ENCODE peak calls at places on chromosomes 6 and 20, in six cellular contexts. Y is BJ, R is NCI-H1417, E is neural progenitor cell, Q is A549, A is left cardiac atrium. Z is an unnamed sample.

GRCh38 chr6:20302702-20303251 is 90.5 kb upstream of the MBOAT1 start:
- DNase-seq in Y (no peak), R (no peak), E (no peak), Q (no peak), A (no peak), Z (no peak)

GRCh38 chr6:90184334-90185298 is 112.0 kb downstream of the BACH2 start:
- DNase-seq in Y (no peak), R (no peak), E (no peak), Q (no peak), A (no peak), Z (no peak)

GRCh38 chr6:26553264-26553738 is 15.1 kb downstream of the HMGN4 start:
- DNase-seq in Y (no peak), R (peak), E (peak), Q (peak), A (peak), Z (peak)

GRCh38 chr20:41392871-41393704 is 26.5 kb upstream of the EMILIN3 start:
- DNase-seq in Y (no peak), R (no peak), E (no peak), Q (no peak), A (peak), Z (peak)

GRCh38 chr20:49216991-49217578 is 2.1 kb upstream of the DDX27 start:
- DNase-seq in Y (peak), R (peak), E (peak), Q (peak), A (peak), Z (peak)

GRCh38 chr6:34276881-34277762 is 28.3 kb upstream of the SMIM29 start:
- DNase-seq in Y (no peak), R (no peak), E (no peak), Q (no peak), A (no peak), Z (no peak)

GRCh38 chr6:20751293-20751946 is 217.2 kb downstream of the CDKAL1 start:
- DNase-seq in Y (peak), R (no peak), E (no peak), Q (no peak), A (no peak), Z (no peak)

GRCh38 chr20:64137598-64138031 is 26.6 kb upstream of the MYT1 start:
- DNase-seq in Y (no peak), R (no peak), E (no peak), Q (no peak), A (no peak), Z (no peak)

GRCh38 chr20:45905505-45906079 is 6.4 kb downstream of the PLTP start:
- DNase-seq in Y (no peak), R (no peak), E (no peak), Q (peak), A (no peak), Z (no peak)

GRCh38 chr20:49846206-49846807 is 33.7 kb downstream of the SLC9A8 start:
- DNase-seq in Y (no peak), R (peak), E (peak), Q (peak), A (no peak), Z (no peak)

GRCh38 chr6:1226208-1227099 is 85.4 kb upstream of the FOXQ1 start:
- DNase-seq in Y (no peak), R (no peak), E (no peak), Q (no peak), A (no peak), Z (no peak)

GRCh38 chr6:168192901-168193815 is 114.1 kb upstream of the FRMD1 start:
- DNase-seq in Y (no peak), R (no peak), E (no peak), Q (no peak), A (no peak), Z (peak)

GRCh38 chr6:14932485-14933178 is 313.2 kb upstream of the JARID2 start:
- DNase-seq in Y (no peak), R (no peak), E (peak), Q (no peak), A (no peak), Z (no peak)

GRCh38 chr20:34922654-34923381 is 32.8 kb downstream of the GSS start:
- DNase-seq in Y (peak), R (no peak), E (no peak), Q (peak), A (no peak), Z (no peak)

GRCh38 chr6:92701425-92702096 is 717.8 kb downstream of the EPHA7 start:
- DNase-seq in Y (no peak), R (no peak), E (no peak), Q (no peak), A (no peak), Z (peak)

GRCh38 chr6:83867527-83868161 is 8.2 kb downstream of the CYB5R4 start:
- DNase-seq in Y (peak), R (peak), E (peak), Q (peak), A (peak), Z (no peak)

GRCh38 chr20:36162272-36162966 is 7.9 kb downstream of the EPB41L1 start:
- DNase-seq in Y (no peak), R (peak), E (no peak), Q (no peak), A (peak), Z (no peak)

GRCh38 chr6:41367700-41368099 is 32.3 kb downstream of the NCR2 start:
- DNase-seq in Y (no peak), R (peak), E (peak), Q (peak), A (peak), Z (peak)

GRCh38 chr6:126337323-126337722 is 2.6 kb upstream of the CENPW start:
- DNase-seq in Y (peak), R (no peak), E (no peak), Q (no peak), A (no peak), Z (no peak)

GRCh38 chr6:108944707-108945685 is 96.8 kb downstream of the ARMC2 start:
- DNase-seq in Y (peak), R (no peak), E (no peak), Q (no peak), A (peak), Z (no peak)

GRCh38 chr6:71373943-71374342 is 85.3 kb downstream of the OGFRL1 start:
- DNase-seq in Y (no peak), R (no peak), E (no peak), Q (no peak), A (no peak), Z (no peak)

GRCh38 chr20:58995461-58996225 is 11.4 kb downstream of the CTSZ start:
- DNase-seq in Y (no peak), R (no peak), E (no peak), Q (peak), A (no peak), Z (peak)

GRCh38 chr6:28977351-28978136 is 27.6 kb downstream of the ZNF311 start:
- DNase-seq in Y (no peak), R (no peak), E (peak), Q (no peak), A (peak), Z (no peak)

GRCh38 chr20:60210779-60211617 is 252.8 kb downstream of the CDH26 start:
- DNase-seq in Y (no peak), R (peak), E (peak), Q (peak), A (peak), Z (peak)

GRCh38 chr20:15594296-15594695 is 979.0 kb downstream of the KIF16B start:
- DNase-seq in Y (no peak), R (no peak), E (no peak), Q (peak), A (no peak), Z (no peak)

GRCh38 chr6:140319209-140319608 is 944.8 kb upstream of the CITED2 start:
- DNase-seq in Y (no peak), R (no peak), E (no peak), Q (peak), A (no peak), Z (no peak)

GRCh38 chr20:25341716-25342680 is 48.6 kb downstream of the ABHD12 start:
- DNase-seq in Y (peak), R (peak), E (no peak), Q (no peak), A (no peak), Z (no peak)

GRCh38 chr20:37643400-37643799 is 50.4 kb upstream of the CTNNBL1 start:
- DNase-seq in Y (no peak), R (no peak), E (no peak), Q (no peak), A (no peak), Z (no peak)

GRCh38 chr6:144408151-144408550 is 123.0 kb downstream of the UTRN start:
- DNase-seq in Y (no peak), R (peak), E (peak), Q (no peak), A (peak), Z (no peak)

GRCh38 chr6:13814938-13815575 is 700 bp upstream of the MCUR1 start:
- DNase-seq in Y (no peak), R (peak), E (no peak), Q (no peak), A (no peak), Z (no peak)

GRCh38 chr6:21733311-21733710 is 139.8 kb downstream of the SOX4 start:
- DNase-seq in Y (no peak), R (no peak), E (no peak), Q (no peak), A (no peak), Z (no peak)

GRCh38 chr20:6664574-6664973 is 102.9 kb upstream of the BMP2 start:
- DNase-seq in Y (no peak), R (no peak), E (no peak), Q (no peak), A (no peak), Z (no peak)

GRCh38 chr6:114364295-114364694 is 21.5 kb upstream of the HS3ST5 start:
- DNase-seq in Y (no peak), R (no peak), E (peak), Q (peak), A (no peak), Z (no peak)

Z was measured in sciatic nerve.